ENCODE peak calls at places on chromosome 3, in five cellular contexts. R is WTC11, G is GM12864, Q is Ammon's horn, D is sciatic nerve. M is an unnamed sample.

GRCh38 chr3:119645813-119646212 is 14.6 kb downstream of the POPDC2 start:
- DNase-seq in R (no peak), G (no peak), Q (no peak), D (no peak), M (no peak)

GRCh38 chr3:98333989-98334606 is 19.6 kb upstream of the OR5K4 start:
- DNase-seq in R (no peak), G (no peak), Q (no peak), D (no peak), M (no peak)

GRCh38 chr3:35739181-35739809 is 100.0 kb downstream of the ARPP21 start:
- DNase-seq in R (peak), G (no peak), Q (no peak), D (no peak), M (peak)

GRCh38 chr3:41874022-41874421 is 87.9 kb downstream of the ULK4 start:
- DNase-seq in R (no peak), G (no peak), Q (no peak), D (no peak), M (no peak)

GRCh38 chr3:45035441-45036301 is 9.6 kb downstream of the CLEC3B start:
- DNase-seq in R (peak), G (no peak), Q (no peak), D (peak), M (no peak)

GRCh38 chr3:122948398-122948797 is 79.2 kb downstream of the SEMA5B start:
- DNase-seq in R (peak), G (no peak), Q (no peak), D (no peak), M (no peak)

GRCh38 chr3:5226783-5227182 is 39.3 kb downstream of the EDEM1 start:
- DNase-seq in R (no peak), G (no peak), Q (no peak), D (no peak), M (no peak)

GRCh38 chr3:184807549-184807948 is 4.4 kb upstream of the VPS8 start:
- DNase-seq in R (no peak), G (no peak), Q (no peak), D (no peak), M (no peak)

GRCh38 chr3:110180733-110181132 is 843.4 kb upstream of the DPPA4 start:
- DNase-seq in R (no peak), G (no peak), Q (peak), D (no peak), M (no peak)

GRCh38 chr3:186901135-186901734 is 29.1 kb upstream of the ST6GAL1 start:
- DNase-seq in R (no peak), G (no peak), Q (no peak), D (no peak), M (no peak)

GRCh38 chr3:187616307-187616939 is 53.8 kb downstream of the SST start:
- DNase-seq in R (peak), G (peak), Q (peak), D (no peak), M (no peak)

GRCh38 chr3:181541414-181541813 is 170.3 kb upstream of the SOX2 start:
- DNase-seq in R (no peak), G (no peak), Q (no peak), D (no peak), M (no peak)

GRCh38 chr3:112074006-112074405 is 12.2 kb upstream of the C3orf52 start:
- DNase-seq in R (no peak), G (no peak), Q (no peak), D (no peak), M (no peak)

GRCh38 chr3:81602781-81603180 is 158.7 kb downstream of the GBE1 start:
- DNase-seq in R (no peak), G (no peak), Q (no peak), D (no peak), M (no peak)

GRCh38 chr3:34268032-34268760 is 469.8 kb downstream of the PDCD6IP start:
- DNase-seq in R (no peak), G (no peak), Q (no peak), D (no peak), M (no peak)

GRCh38 chr3:189833266-189833665 is 202.1 kb downstream of the TP63 start:
- DNase-seq in R (no peak), G (no peak), Q (no peak), D (no peak), M (no peak)